ENCODE peak calls at places on chromosomes 1 and 21, in four cellular contexts. U is upper lobe of left lung, D is GM12891, V is stomach. S is an unnamed sample.

GRCh38 chr1:2236695-2237677 is 8.9 kb downstream of the SKI start:
- DNase-seq in V (no peak), D (no peak), U (no peak), S (no peak)

GRCh38 chr1:24748191-24749121 is 3.2 kb downstream of the CLIC4 start:
- DNase-seq in U (no peak), D (no peak), V (no peak), S (no peak)

GRCh38 chr1:44086722-44087474 is 31.7 kb upstream of the KLF17 start:
- DNase-seq in U (no peak), V (no peak), D (no peak), S (no peak)

GRCh38 chr21:15439726-15440125 is 290.1 kb upstream of the USP25 start:
- DNase-seq in U (no peak), V (no peak), D (no peak), S (no peak)

GRCh38 chr1:15430787-15431570 is 7.3 kb upstream of the CTRC start:
- DNase-seq in V (peak; percentile 82), U (peak; percentile 70), D (peak; percentile 91), S (no peak)

GRCh38 chr1:216563096-216563495 is 139.8 kb upstream of the USH2A start:
- DNase-seq in U (no peak), D (no peak), V (no peak), S (no peak)

GRCh38 chr1:230026572-230026971 is 40.5 kb upstream of the GALNT2 start:
- DNase-seq in U (no peak), D (no peak), V (no peak), S (no peak)

GRCh38 chr1:190098107-190098506 is 379.6 kb downstream of the BRINP3 start:
- DNase-seq in U (no peak), D (no peak), V (no peak), S (no peak)

GRCh38 chr1:176691251-176692228 is 228.6 kb downstream of the PAPPA2 start:
- DNase-seq in D (no peak), V (no peak), U (peak; percentile 42), S (no peak)

GRCh38 chr1:75171876-75172275 is 37.7 kb downstream of the LHX8 start:
- DNase-seq in V (no peak), U (no peak), D (no peak), S (no peak)

GRCh38 chr1:78577257-78578100 is 42.8 kb upstream of the IFI44L start:
- DNase-seq in V (no peak), U (no peak), D (no peak), S (no peak)

GRCh38 chr1:109677459-109677858 is 9.6 kb downstream of the GSTM2 start:
- DNase-seq in V (no peak), U (no peak), D (no peak), S (no peak)

GRCh38 chr21:37153193-37153934 is 80.3 kb downstream of the TTC3 start:
- DNase-seq in V (no peak), D (no peak), U (peak; percentile 29), S (no peak)

GRCh38 chr1:244381887-244382565 is 69.7 kb downstream of the ADSS2 start:
- DNase-seq in V (no peak), D (no peak), U (no peak), S (no peak)

GRCh38 chr1:3170566-3171453 is 101.8 kb downstream of the PRDM16 start:
- DNase-seq in V (peak; percentile 91), U (peak; percentile 81), D (no peak), S (no peak)

GRCh38 chr1:23957096-23957495 is 2.5 kb upstream of the PNRC2 start:
- DNase-seq in D (no peak), U (peak; percentile 81), V (peak; percentile 86), S (no peak)

DNA sequence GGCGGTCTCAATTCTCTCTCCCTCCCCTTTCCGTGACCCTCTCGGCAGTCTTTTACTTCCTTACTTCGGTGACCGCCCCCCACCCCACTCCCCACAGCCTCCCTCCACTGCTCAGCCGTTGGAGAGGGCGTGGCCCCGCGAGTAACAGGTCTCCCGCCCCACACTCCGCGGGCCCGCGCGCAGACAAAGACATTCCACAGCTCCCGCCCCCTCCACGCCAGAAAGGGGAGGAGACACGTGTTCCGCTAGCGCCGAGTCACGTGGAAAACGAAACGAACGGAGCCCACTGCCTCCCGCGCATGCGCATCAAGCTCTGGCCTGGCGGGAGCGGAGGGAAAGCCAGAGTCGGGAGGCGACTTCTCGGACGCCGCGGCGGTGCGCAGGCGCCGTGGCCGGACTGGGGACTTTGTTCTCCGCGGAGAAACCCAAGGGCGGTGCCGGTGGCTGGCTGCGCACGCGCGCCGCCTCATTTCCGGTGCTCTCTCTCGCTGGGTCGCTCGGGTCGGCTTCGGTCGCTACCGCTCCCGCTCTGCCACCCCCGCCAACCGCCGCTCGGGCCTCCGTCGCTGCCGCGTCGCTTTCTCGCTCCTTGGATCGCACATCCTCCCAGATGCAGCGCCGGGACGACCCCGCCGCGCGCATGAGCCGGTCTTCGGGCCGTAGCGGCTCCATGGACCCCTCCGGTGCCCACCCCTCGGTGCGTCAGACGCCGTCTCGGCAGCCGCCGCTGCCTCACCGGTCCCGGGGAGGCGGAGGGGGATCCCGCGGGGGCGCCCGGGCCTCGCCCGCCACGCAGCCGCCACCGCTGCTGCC is at the start of gene KHDRBS1:
- DNase-seq in U (peak; percentile 98), D (peak; percentile 98), V (peak; percentile 99), S (peak; percentile 97)
- TF ChIP-seq POLR2AphosphoS5 in U (peak; percentile 84), D (peak; percentile 89), V (peak; percentile 96), S (peak; percentile 99)

GRCh38 chr1:39048745-39049370 is 22.7 kb downstream of the NDUFS5 start:
- DNase-seq in V (no peak), U (no peak), D (no peak), S (no peak)

GRCh38 chr1:39046811-39047210 is 20.7 kb downstream of the NDUFS5 start:
- DNase-seq in D (no peak), U (no peak), V (no peak), S (no peak)

GRCh38 chr1:39050001-39050400 is 23.9 kb downstream of the NDUFS5 start:
- DNase-seq in V (no peak), D (no peak), U (no peak), S (no peak)

GRCh38 chr1:39045231-39045630 is 19.1 kb downstream of the NDUFS5 start:
- DNase-seq in V (no peak), D (no peak), U (no peak), S (no peak)

DNA sequence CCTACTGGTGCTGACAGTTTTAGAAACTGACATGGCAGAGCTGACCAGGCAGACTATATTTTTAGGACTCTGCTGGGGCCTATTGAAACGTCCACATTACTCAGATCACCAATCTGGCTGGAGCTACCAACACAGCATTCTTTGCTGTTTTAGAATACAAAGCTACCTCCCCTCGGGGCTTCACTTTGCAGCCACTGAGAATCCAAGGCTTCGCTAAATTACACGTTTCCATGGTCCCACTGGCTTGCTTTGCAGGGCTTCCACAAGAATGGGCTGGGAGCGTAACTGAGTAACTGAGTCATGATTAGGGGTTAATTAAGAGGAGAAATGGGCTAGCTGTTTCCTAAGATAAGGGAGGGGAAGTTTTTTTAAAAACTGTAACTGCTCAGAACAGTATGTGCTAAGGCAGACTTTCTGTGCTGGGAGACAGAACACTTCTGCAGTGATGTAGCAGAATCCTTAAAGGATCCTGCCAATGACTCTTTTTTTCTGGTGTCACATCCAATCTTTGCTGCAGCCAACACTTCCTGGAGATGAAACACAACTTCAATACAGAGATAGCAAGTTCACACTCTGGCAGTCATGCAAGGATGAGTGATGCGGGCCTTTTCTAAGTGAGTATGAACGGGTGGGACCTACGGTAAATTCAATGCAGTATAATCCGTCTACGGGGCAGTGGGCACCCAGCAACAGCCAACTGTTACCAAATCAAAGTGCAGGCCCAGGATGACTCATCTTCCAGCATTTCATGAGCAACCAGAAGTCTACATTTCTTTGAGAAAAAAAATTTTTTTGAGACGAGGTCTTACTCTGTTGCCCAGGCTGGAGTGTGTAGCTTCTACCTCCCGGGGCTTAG is 21.5 kb downstream of the NDUFS5 start:
- DNase-seq in V (no peak), U (no peak), D (no peak), S (peak; percentile 93)
- TF ChIP-seq POLR2AphosphoS5 in V (no peak), U (no peak), D (no peak), S (peak; percentile 33)

GRCh38 chr21:32753818-32754610 is 17.5 kb downstream of the PAXBP1 start:
- DNase-seq in D (no peak), V (no peak), U (no peak), S (no peak)

GRCh38 chr21:32756096-32756495 is 15.5 kb downstream of the PAXBP1 start:
- DNase-seq in V (no peak), U (no peak), D (no peak), S (no peak)

DNA sequence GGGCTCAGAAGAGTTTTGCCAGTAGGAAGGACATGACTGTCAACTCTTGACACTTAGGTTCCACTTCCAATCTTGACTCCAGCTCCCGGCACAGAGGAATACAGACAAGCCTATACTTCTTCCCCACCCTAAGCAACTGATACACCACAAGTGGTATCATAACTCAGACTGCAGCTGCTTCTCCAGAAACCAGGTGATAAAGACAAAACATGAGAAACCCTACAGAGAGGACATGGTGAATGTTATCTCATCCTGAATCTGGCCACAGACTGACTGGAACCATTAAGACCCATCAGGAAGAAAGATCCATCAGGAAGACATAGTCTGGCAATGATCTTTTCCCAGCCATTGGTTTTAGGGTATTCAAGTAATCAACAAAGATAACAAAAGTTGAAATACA is 13.8 kb downstream of the PAXBP1 start:
- DNase-seq in D (no peak), V (no peak), U (no peak), S (no peak)
- TF ChIP-seq POLR2AphosphoS5 in D (no peak), V (no peak), U (no peak), S (no peak)

DNA sequence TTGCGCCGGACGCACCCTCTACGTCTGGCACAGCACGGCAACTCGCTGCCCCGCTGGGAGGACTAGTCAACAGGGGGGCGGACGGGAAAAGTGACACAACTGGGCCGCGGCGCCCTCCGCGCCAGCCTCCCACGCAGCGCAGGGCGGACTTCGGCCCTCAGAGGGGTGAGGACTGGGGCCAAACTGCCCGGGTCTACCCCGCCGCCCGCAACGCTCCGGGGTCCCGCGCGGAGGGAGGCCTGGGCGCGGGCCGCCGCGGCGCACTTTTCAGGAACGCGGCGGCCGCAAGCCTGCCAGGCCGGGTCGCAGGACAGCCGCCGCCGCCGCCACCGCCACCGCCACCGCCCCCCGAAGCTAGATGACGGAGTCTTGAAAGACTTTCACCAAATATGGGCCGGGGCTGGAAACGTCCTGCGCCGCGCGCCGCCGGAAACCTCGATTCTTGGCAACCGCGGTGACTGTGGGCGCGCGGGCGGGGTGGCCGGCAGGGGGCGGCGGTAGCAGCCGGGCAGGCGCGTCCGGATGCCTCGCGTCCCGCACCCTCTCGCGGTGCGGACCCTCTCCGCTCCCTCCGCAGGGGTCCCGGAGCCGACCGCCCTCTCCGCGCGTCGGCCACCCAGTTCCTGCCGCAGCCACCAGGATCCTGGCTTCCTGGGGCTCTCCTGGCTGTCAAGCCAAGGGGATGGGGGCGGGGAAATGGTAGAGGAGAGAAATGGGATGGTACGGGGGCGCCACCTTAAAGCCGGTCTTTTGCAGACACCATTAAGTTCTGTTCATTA is 3.7 kb upstream of the CCN1 start:
- DNase-seq in D (peak; percentile 68), U (peak; percentile 83), V (peak; percentile 71), S (no peak)
- TF ChIP-seq POLR2AphosphoS5 in D (no peak), U (peak; percentile 71), V (peak; percentile 88), S (peak; percentile 74)

DNA sequence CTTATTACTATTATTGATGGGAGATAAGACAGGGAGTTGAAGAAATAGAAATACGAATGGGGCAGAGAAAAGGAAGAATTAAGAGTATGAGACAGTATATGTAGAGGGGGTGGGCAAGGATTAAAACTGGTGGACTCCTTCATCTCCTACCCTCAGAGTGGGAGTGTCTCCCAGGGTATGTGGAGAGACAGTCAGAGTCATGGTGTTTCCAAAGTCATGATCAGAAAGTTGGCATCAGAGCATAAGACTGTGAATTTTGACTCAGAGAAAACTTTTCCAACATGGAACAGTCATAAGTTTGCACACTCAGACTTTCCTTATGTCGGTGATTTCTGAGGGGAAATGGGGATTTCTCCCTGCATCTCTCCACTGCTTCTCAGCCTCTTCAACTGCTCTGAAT is 2.4 kb downstream of the CD84 start:
- DNase-seq in D (no peak), V (no peak), U (no peak), S (no peak)
- TF ChIP-seq POLR2AphosphoS5 in D (no peak), V (no peak), U (no peak), S (no peak)

GRCh38 chr21:31555741-31556191 is 103.7 kb upstream of the SOD1 start:
- DNase-seq in U (no peak), D (no peak), V (no peak), S (no peak)
- TF ChIP-seq POLR2AphosphoS5 in U (no peak), D (no peak), V (no peak), S (no peak)